ENCODE peak calls at places on chromosomes 16 and 17, in seven cellular contexts. Q is heart right ventricle, Z is BE2C, G is small intestine, X is A549, U is epithelial cell of esophagus, L is cardiac muscle cell. N is an unnamed sample.

GRCh38 chr17:80725532-80725931 is 180.9 kb downstream of the RPTOR start:
- DNase-seq in U (no peak), L (peak), Z (peak), X (no peak), Q (no peak), G (no peak), N (no peak)

GRCh38 chr16:10256855-10257641 is 74.8 kb upstream of the GRIN2A start:
- DNase-seq in Z (peak), Q (peak), X (peak), G (peak), L (peak), U (peak), N (peak)

GRCh38 chr17:46795379-46795952 is 23.0 kb downstream of the WNT3 start:
- DNase-seq in U (peak), Q (no peak), Z (no peak), L (no peak), X (peak), G (no peak), N (no peak)

GRCh38 chr17:9470171-9470570 is 105.4 kb downstream of the STX8 start:
- DNase-seq in G (peak), X (no peak), L (peak), Q (no peak), Z (no peak), U (no peak), N (peak)

GRCh38 chr16:83899272-83899897 is 470 bp downstream of the MLYCD start:
- DNase-seq in U (peak), G (peak), X (peak), L (peak), Z (peak), Q (peak), N (peak)

GRCh38 chr17:50950002-50950877 is 84.1 kb upstream of the TOB1 start:
- DNase-seq in X (peak), U (peak), Z (peak), L (peak), Q (peak), G (peak), N (peak)

GRCh38 chr17:64736804-64737492 is 74.8 kb upstream of the SMURF2 start:
- DNase-seq in G (peak), X (peak), Q (no peak), Z (peak), U (peak), L (peak), N (peak)

GRCh38 chr16:30644334-30644830 is 6.4 kb upstream of the PRR14 start:
- DNase-seq in Q (no peak), Z (no peak), X (no peak), U (no peak), G (no peak), L (no peak), N (no peak)

GRCh38 chr16:29840240-29840639 is 20.0 kb downstream of the MVP start:
- DNase-seq in G (no peak), Z (no peak), X (no peak), Q (no peak), U (no peak), L (no peak), N (no peak)

GRCh38 chr17:75130632-75131277 is 787 bp downstream of the NT5C start:
- DNase-seq in L (peak), Z (peak), G (peak), U (peak), Q (no peak), X (peak), N (peak)
- H3K4me3 ChIP-seq in L (peak), Z (peak), G (peak), U (peak), Q (peak), X (peak), N (peak)

GRCh38 chr17:28141783-28142182 is 99.3 kb downstream of the NLK start:
- DNase-seq in X (no peak), Q (no peak), L (no peak), U (no peak), G (no peak), Z (no peak), N (no peak)

GRCh38 chr17:28142355-28142754 is 99.9 kb downstream of the NLK start:
- DNase-seq in G (no peak), Z (no peak), L (no peak), X (no peak), Q (no peak), U (no peak), N (no peak)

GRCh38 chr17:28141333-28141732 is 98.9 kb downstream of the NLK start:
- DNase-seq in X (no peak), Q (no peak), G (no peak), Z (no peak), L (no peak), U (no peak), N (no peak)

GRCh38 chr17:28144019-28144418 is 101.5 kb downstream of the NLK start:
- DNase-seq in X (no peak), Z (no peak), L (no peak), G (no peak), U (no peak), Q (no peak), N (no peak)

GRCh38 chr17:28139822-28140221 is 97.3 kb downstream of the NLK start:
- DNase-seq in Q (no peak), L (no peak), U (no peak), Z (no peak), G (no peak), X (no peak), N (no peak)
- H3K4me3 ChIP-seq in Q (no peak), L (no peak), U (no peak), Z (no peak), G (no peak), X (no peak), N (no peak)

GRCh38 chr16:23838485-23839142 is 2.8 kb downstream of the PRKCB start:
- DNase-seq in U (no peak), G (peak), L (no peak), Z (no peak), Q (no peak), X (no peak), N (no peak)

GRCh38 chr16:23835390-23836077 is at the start of gene PRKCB:
- DNase-seq in X (peak), Q (peak), L (peak), U (peak), Z (peak), G (peak), N (peak)

GRCh38 chr16:23836404-23837291 is 865 bp downstream of the PRKCB start:
- DNase-seq in Q (peak), U (no peak), Z (peak), G (peak), X (no peak), L (no peak), N (peak)

GRCh38 chr16:23836078-23836403 is 258 bp downstream of the PRKCB start:
- DNase-seq in G (no peak), L (no peak), Q (no peak), Z (no peak), X (no peak), U (no peak), N (no peak)

GRCh38 chr16:23837553-23838308 is 1.9 kb downstream of the PRKCB start:
- DNase-seq in X (no peak), G (no peak), U (no peak), Z (no peak), Q (no peak), L (no peak), N (no peak)
- H3K4me3 ChIP-seq in X (no peak), G (peak), U (no peak), Z (no peak), Q (no peak), L (no peak), N (no peak)

GRCh38 chr16:21302454-21302853 is 24.4 kb upstream of the CRYM start:
- DNase-seq in Z (no peak), U (peak), Q (no peak), L (no peak), G (peak), X (no peak), N (no peak)

GRCh38 chr16:21300309-21301167 is 22.4 kb upstream of the CRYM start:
- DNase-seq in G (peak), Q (peak), X (peak), Z (peak), L (peak), U (peak), N (peak)

GRCh38 chr16:21301168-21301894 is 23.2 kb upstream of the CRYM start:
- DNase-seq in Q (peak), L (peak), Z (peak), U (peak), X (peak), G (peak), N (peak)

GRCh38 chr16:21301895-21302291 is 23.8 kb upstream of the CRYM start:
- DNase-seq in L (peak), G (no peak), X (no peak), Q (no peak), Z (no peak), U (no peak), N (no peak)

DNA sequence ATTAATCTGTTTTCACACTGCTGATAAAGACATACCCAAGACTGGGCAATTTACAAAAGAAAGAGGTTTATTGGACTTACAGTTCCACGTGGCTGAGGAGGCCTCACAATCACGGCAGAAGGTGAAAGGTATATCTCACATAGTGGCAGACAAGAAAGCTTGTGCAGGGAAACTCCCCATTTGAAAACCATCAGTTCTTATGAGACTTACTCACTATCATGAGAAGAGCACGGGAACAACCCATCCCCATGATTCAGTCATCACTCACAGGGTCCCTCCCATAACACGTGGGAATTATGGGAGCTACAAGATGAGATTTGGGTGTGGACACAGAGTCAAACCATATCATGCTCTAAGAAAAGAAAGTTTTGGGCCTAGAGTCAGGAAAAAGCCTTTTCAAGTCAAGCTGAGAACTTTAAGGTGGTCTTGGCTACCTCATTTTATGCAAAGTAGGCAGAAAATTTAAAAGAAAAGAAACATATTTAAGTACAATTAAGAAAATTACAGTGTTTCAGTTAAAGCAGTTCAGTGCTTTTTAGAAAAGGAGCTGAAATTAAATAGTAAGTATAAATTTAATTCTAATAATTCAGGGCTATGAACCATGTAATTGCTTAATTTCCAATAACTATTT is 24.9 kb upstream of the CRYM start:
- DNase-seq in Z (no peak), Q (no peak), U (peak), G (peak), L (peak), X (peak), N (no peak)
- H3K4me3 ChIP-seq in Z (no peak), Q (no peak), U (peak), G (no peak), L (no peak), X (peak), N (no peak)